ENCODE peak calls at places on chromosomes 7 and 10, in nine cellular contexts. P is gastrocnemius medialis, W is OCI-LY7, D is neural progenitor cell, Z is NB4, Y is transverse colon, H is brain microvascular endothelial cell, K is SK-N-SH, X is cardiac fibroblast. B is an unnamed sample.

GRCh38 chr10:122998934-122999333 is 9.7 kb downstream of the IKZF5 start:
- DNase-seq in K (no peak), W (no peak), P (no peak), H (no peak), X (no peak), Z (no peak), D (no peak), Y (no peak), B (no peak)

GRCh38 chr10:71597821-71598498 is 121.6 kb downstream of the C10orf105 start:
- DNase-seq in Y (peak; percentile 21), H (no peak), P (peak; percentile 58), W (peak; percentile 68), K (no peak), D (no peak), X (peak; percentile 64), Z (peak; percentile 83), B (no peak)

GRCh38 chr7:37230221-37230620 is 218.4 kb downstream of the ELMO1 start:
- DNase-seq in K (no peak), Z (peak; percentile 58), W (no peak), Y (no peak), P (peak; percentile 69), H (no peak), D (no peak), X (peak; percentile 9), B (no peak)

GRCh38 chr7:5354460-5355279 is 69.0 kb downstream of the TNRC18 start:
- DNase-seq in P (peak; percentile 46), Y (peak; percentile 81), X (peak; percentile 33), Z (no peak), H (no peak), W (peak; percentile 25), D (no peak), K (peak; percentile 99), B (no peak)

GRCh38 chr7:110522061-110522750 is 568.7 kb upstream of the LRRN3 start:
- DNase-seq in P (no peak), K (peak; percentile 61), H (no peak), X (no peak), Z (no peak), W (no peak), D (no peak), Y (no peak), B (peak; percentile 53)

GRCh38 chr7:75989726-75990388 is 4.5 kb downstream of the TMEM120A start:
- DNase-seq in P (peak; percentile 72), H (no peak), W (no peak), D (no peak), X (no peak), K (peak; percentile 68), Z (no peak), Y (no peak), B (no peak)

GRCh38 chr10:44334621-44335184 is 50.2 kb downstream of the CXCL12 start:
- DNase-seq in Y (no peak), H (peak; percentile 67), Z (no peak), D (no peak), K (no peak), W (no peak), X (peak; percentile 46), P (peak; percentile 58), B (peak; percentile 52)

GRCh38 chr7:154744226-154744860 is 258.6 kb downstream of the PAXIP1 start:
- DNase-seq in D (peak; percentile 85), W (peak; percentile 26), X (no peak), Y (peak; percentile 42), P (no peak), H (no peak), K (peak; percentile 86), Z (peak; percentile 50), B (no peak)

GRCh38 chr7:2567663-2568238 is 9.0 kb downstream of the IQCE start:
- DNase-seq in W (peak; percentile 40), P (no peak), Z (peak; percentile 48), H (peak; percentile 28), D (peak; percentile 76), X (peak; percentile 52), Y (no peak), K (peak; percentile 69), B (peak; percentile 45)

GRCh38 chr7:26151650-26151952 is 397 bp upstream of the NFE2L3 start:
- DNase-seq in Z (no peak), P (no peak), W (no peak), H (no peak), K (no peak), X (no peak), D (no peak), Y (no peak), B (no peak)

GRCh38 chr10:127815147-127815546 is 77.6 kb downstream of the CLRN3 start:
- DNase-seq in D (no peak), Y (no peak), K (no peak), X (no peak), W (no peak), H (no peak), P (no peak), Z (no peak), B (no peak)
- TF ChIP-seq CTCF in D (peak; percentile 46), Y (no peak), K (peak; percentile 30), X (peak; percentile 2), W (peak; percentile 66), H (no peak), P (no peak), Z (peak; percentile 37), B (no peak)

DNA sequence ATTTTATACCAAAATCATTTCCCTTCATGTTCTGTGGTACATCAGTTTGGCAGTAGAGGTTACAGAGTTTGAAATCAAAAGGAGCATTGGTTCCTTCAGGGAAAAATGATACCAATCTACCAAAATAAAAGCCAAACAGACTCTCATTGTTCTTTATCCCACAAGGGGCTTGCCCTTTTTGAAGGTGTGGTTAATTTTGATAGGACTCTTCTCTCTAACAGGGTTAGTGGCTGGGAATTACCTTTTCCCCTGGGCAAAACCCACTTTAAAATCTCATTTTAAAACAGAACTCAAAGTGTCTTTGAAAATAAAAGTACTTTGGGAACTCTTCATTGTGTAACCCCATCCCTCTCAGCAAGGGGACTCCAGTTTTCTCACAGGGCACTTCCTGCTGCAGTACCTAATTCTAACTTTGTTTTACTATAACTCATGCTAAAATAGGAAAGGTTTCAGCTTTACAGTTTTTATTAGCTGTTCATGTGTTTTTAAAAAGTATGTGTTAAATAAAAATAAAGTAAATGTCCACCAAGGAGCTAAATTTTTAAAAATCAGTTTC is 30.6 kb downstream of the SMNDC1 start:
- DNase-seq in Y (no peak), H (no peak), Z (peak; percentile 27), D (no peak), W (no peak), K (no peak), P (no peak), X (no peak), B (no peak)
- TF ChIP-seq CTCF in Y (no peak), H (no peak), Z (no peak), D (no peak), W (no peak), K (no peak), P (no peak), X (no peak), B (no peak)

DNA sequence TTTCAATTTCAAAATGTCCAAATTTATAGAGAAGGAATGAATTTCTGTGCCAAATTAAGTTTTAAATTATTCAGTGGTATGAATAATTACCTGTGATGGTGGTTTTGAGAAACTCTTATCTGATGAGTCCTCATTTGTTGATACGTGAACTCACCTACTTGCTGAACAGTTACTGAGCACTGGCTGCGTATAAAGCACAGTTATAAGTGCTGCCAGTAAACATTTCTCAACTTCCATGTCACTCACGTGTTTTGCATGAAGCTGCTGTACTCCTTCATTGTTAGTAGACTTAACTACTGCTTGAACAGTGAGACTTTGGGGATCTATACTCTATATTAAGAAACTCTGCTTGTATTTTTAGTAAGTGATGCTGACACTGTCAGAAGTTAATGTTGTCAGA is 269.1 kb upstream of the FZD8 start:
- DNase-seq in X (no peak), Z (no peak), D (no peak), Y (no peak), P (no peak), K (no peak), W (no peak), H (no peak), B (no peak)
- TF ChIP-seq CTCF in X (no peak), Z (no peak), D (no peak), Y (no peak), P (no peak), K (no peak), W (no peak), H (no peak), B (no peak)

GRCh38 chr10:21535494-21535818 is 1.4 kb downstream of the MLLT10 start:
- DNase-seq in D (no peak), K (no peak), W (no peak), X (peak; percentile 11), P (no peak), Z (no peak), H (no peak), Y (no peak), B (peak; percentile 39)

GRCh38 chr10:21532694-21533576 is 1.1 kb upstream of the MLLT10 start:
- DNase-seq in H (no peak), Z (no peak), W (no peak), P (no peak), Y (no peak), D (peak; percentile 3), K (no peak), X (no peak), B (peak; percentile 49)

GRCh38 chr10:21533577-21534475 is at the start of gene MLLT10:
- DNase-seq in Y (peak; percentile 94), K (peak; percentile 96), H (peak; percentile 82), D (peak; percentile 99), W (peak; percentile 98), X (peak; percentile 99), Z (peak; percentile 95), P (peak; percentile 89), B (peak; percentile 97)

GRCh38 chr10:21536874-21537273 is 2.8 kb downstream of the MLLT10 start:
- DNase-seq in H (no peak), D (no peak), X (no peak), Y (no peak), Z (no peak), K (no peak), W (no peak), P (no peak), B (no peak)

GRCh38 chr10:21534611-21535493 is 820 bp downstream of the MLLT10 start:
- DNase-seq in X (peak; percentile 57), Z (peak; percentile 68), H (no peak), D (peak; percentile 87), W (peak; percentile 61), Y (peak; percentile 68), K (peak; percentile 78), P (peak; percentile 73), B (peak; percentile 54)
- TF ChIP-seq CTCF in X (no peak), Z (no peak), H (no peak), D (no peak), W (no peak), Y (no peak), K (no peak), P (no peak), B (no peak)

GRCh38 chr7:114939484-114940097 is 17.7 kb downstream of the MDFIC start:
- DNase-seq in Y (no peak), X (no peak), W (peak; percentile 7), H (no peak), K (no peak), D (no peak), Z (no peak), P (no peak), B (no peak)
- TF ChIP-seq CTCF in Y (no peak), X (no peak), W (peak; percentile 60), H (peak; percentile 22), K (peak; percentile 55), D (peak; percentile 37), Z (no peak), P (peak; percentile 39), B (peak; percentile 14)